ENCODE peak calls at places on chromosome 19, in nine cellular contexts. One of them, this sample, is unnamed.
A peak's percentile ranks its signal among the peaks of the same experiment; 100 is the strongest.

GRCh38 chr19:4278926-4279529 is at the start of gene SHD:
- DNase-seq in GM12865: no peak
- DNase-seq in activated B cell treated with CpG ODN at 0.5 μM for 24 hours: no peak
- DNase-seq in fibroblast of lung: no peak
- DNase-seq in heart left ventricle: no peak
- DNase-seq in CD4-positive, alpha-beta T cell: no peak
- DNase-seq in Calu3: no peak
- DNase-seq in omental fat pad: no peak
- DNase-seq in tibial artery: no peak
- DNase-seq in this sample: no peak

GRCh38 chr19:13574933-13575332 is 68.7 kb upstream of the CACNA1A start:
- DNase-seq in activated B cell treated with CpG ODN at 0.5 μM for 24 hours: no peak
- DNase-seq in omental fat pad: no peak
- DNase-seq in CD4-positive, alpha-beta T cell: no peak
- DNase-seq in fibroblast of lung: no peak
- DNase-seq in tibial artery: no peak
- DNase-seq in heart left ventricle: no peak
- DNase-seq in Calu3: no peak
- DNase-seq in GM12865: no peak
- DNase-seq in this sample: no peak

GRCh38 chr19:18486746-18487145 is 35.1 kb downstream of the ELL start:
- DNase-seq in tibial artery: no peak
- DNase-seq in fibroblast of lung: no peak
- DNase-seq in omental fat pad: no peak
- DNase-seq in CD4-positive, alpha-beta T cell: no peak
- DNase-seq in activated B cell treated with CpG ODN at 0.5 μM for 24 hours: no peak
- DNase-seq in GM12865: no peak
- DNase-seq in heart left ventricle: no peak
- DNase-seq in Calu3: no peak
- DNase-seq in this sample: no peak

GRCh38 chr19:17606786-17607185 is 51.3 kb downstream of the COLGALT1 start:
- DNase-seq in CD4-positive, alpha-beta T cell: no peak
- DNase-seq in omental fat pad: no peak
- DNase-seq in fibroblast of lung: no peak
- DNase-seq in tibial artery: no peak
- DNase-seq in heart left ventricle: no peak
- DNase-seq in Calu3: no peak
- DNase-seq in GM12865: no peak
- DNase-seq in activated B cell treated with CpG ODN at 0.5 μM for 24 hours: no peak
- DNase-seq in this sample: no peak

GRCh38 chr19:14089412-14089661 is 1.2 kb downstream of the SAMD1 start:
- DNase-seq in CD4-positive, alpha-beta T cell: no peak
- DNase-seq in tibial artery: no peak
- DNase-seq in GM12865: peak; percentile 51
- DNase-seq in heart left ventricle: no peak
- DNase-seq in omental fat pad: no peak
- DNase-seq in Calu3: no peak
- DNase-seq in activated B cell treated with CpG ODN at 0.5 μM for 24 hours: no peak
- DNase-seq in fibroblast of lung: peak; percentile 36
- DNase-seq in this sample: no peak

GRCh38 chr19:45615795-45616708 is 14.0 kb upstream of the GPR4 start:
- DNase-seq in Calu3: peak; percentile 82
- DNase-seq in fibroblast of lung: peak; percentile 79
- DNase-seq in omental fat pad: peak; percentile 61
- DNase-seq in activated B cell treated with CpG ODN at 0.5 μM for 24 hours: peak; percentile 53
- DNase-seq in tibial artery: peak; percentile 81
- DNase-seq in heart left ventricle: peak; percentile 83
- DNase-seq in GM12865: peak; percentile 96
- DNase-seq in CD4-positive, alpha-beta T cell: peak; percentile 67
- DNase-seq in this sample: peak; percentile 90

GRCh38 chr19:20423381-20424207 is 142.0 kb downstream of the ZNF737 start:
- DNase-seq in Calu3: peak; percentile 21
- DNase-seq in omental fat pad: peak; percentile 44
- DNase-seq in tibial artery: peak; percentile 77
- DNase-seq in activated B cell treated with CpG ODN at 0.5 μM for 24 hours: peak; percentile 24
- DNase-seq in fibroblast of lung: peak; percentile 71
- DNase-seq in CD4-positive, alpha-beta T cell: peak; percentile 7
- DNase-seq in heart left ventricle: peak; percentile 54
- DNase-seq in GM12865: peak; percentile 52
- DNase-seq in this sample: peak; percentile 24

GRCh38 chr19:13459351-13459750 is 46.9 kb downstream of the CACNA1A start:
- DNase-seq in heart left ventricle: no peak
- DNase-seq in activated B cell treated with CpG ODN at 0.5 μM for 24 hours: no peak
- DNase-seq in Calu3: no peak
- DNase-seq in fibroblast of lung: no peak
- DNase-seq in omental fat pad: no peak
- DNase-seq in GM12865: no peak
- DNase-seq in tibial artery: no peak
- DNase-seq in CD4-positive, alpha-beta T cell: no peak
- DNase-seq in this sample: no peak

GRCh38 chr19:15323496-15324235 is 8.7 kb downstream of the BRD4 start:
- DNase-seq in activated B cell treated with CpG ODN at 0.5 μM for 24 hours: no peak
- DNase-seq in omental fat pad: no peak
- DNase-seq in heart left ventricle: peak; percentile 67
- DNase-seq in CD4-positive, alpha-beta T cell: no peak
- DNase-seq in GM12865: peak; percentile 21
- DNase-seq in fibroblast of lung: peak; percentile 34
- DNase-seq in Calu3: peak; percentile 11
- DNase-seq in tibial artery: peak; percentile 86
- DNase-seq in this sample: no peak

GRCh38 chr19:39792999-39793546 is 14.4 kb downstream of the LEUTX start:
- DNase-seq in Calu3: peak; percentile 86
- DNase-seq in activated B cell treated with CpG ODN at 0.5 μM for 24 hours: peak; percentile 67
- DNase-seq in fibroblast of lung: peak; percentile 68
- DNase-seq in CD4-positive, alpha-beta T cell: peak; percentile 61
- DNase-seq in heart left ventricle: peak; percentile 83
- DNase-seq in tibial artery: peak; percentile 82
- DNase-seq in GM12865: peak; percentile 86
- DNase-seq in omental fat pad: peak; percentile 65
- DNase-seq in this sample: peak; percentile 84

GRCh38 chr19:4369109-4369887 is 25.9 kb downstream of the MPND start:
- DNase-seq in tibial artery: peak; percentile 69
- DNase-seq in fibroblast of lung: peak; percentile 56
- DNase-seq in CD4-positive, alpha-beta T cell: peak; percentile 57
- DNase-seq in GM12865: peak; percentile 94
- DNase-seq in heart left ventricle: peak; percentile 55
- DNase-seq in activated B cell treated with CpG ODN at 0.5 μM for 24 hours: peak; percentile 69
- DNase-seq in Calu3: peak; percentile 38
- DNase-seq in omental fat pad: no peak
- DNase-seq in this sample: peak; percentile 78

GRCh38 chr19:10113592-10113963 is 2.1 kb downstream of the P2RY11 start:
- DNase-seq in Calu3: no peak
- DNase-seq in omental fat pad: no peak
- DNase-seq in activated B cell treated with CpG ODN at 0.5 μM for 24 hours: no peak
- DNase-seq in tibial artery: no peak
- DNase-seq in fibroblast of lung: no peak
- DNase-seq in CD4-positive, alpha-beta T cell: no peak
- DNase-seq in heart left ventricle: no peak
- DNase-seq in GM12865: peak; percentile 56
- DNase-seq in this sample: no peak

DNA sequence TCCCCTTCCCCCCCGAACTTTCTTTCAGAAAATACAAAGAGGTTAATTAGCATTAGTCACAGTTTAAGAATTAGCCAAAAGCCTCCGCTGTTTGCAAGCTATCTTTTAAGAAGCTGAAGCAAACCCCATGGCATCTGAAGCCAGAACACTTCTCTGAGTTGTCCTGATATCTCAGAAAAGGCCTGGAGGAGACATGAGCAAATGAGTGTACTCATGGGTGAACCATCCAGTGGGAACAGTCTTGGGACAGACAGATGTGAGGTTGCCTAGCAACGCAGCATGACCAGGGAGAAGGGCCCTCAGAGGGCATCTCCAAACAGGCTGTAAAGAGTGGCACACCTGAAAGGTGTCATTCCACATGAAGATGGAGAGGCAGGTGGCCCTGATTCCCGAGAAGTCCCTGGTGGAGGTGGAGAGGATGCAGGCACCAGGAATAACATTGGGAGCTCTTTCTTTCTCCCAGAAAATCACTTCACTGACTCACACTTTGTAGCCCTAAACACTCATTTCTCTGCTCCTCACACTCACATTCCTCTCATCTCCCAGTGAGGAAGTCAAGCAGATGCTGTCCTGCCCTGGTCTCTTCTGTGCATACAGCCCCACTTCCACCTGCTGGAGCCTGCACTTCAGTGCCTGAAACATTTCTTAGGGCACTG is 87.0 kb upstream of the TSHZ3 start:
- DNase-seq in activated B cell treated with CpG ODN at 0.5 μM for 24 hours: no peak
- DNase-seq in omental fat pad: no peak
- DNase-seq in fibroblast of lung: peak; percentile 80
- DNase-seq in heart left ventricle: no peak
- DNase-seq in tibial artery: no peak
- DNase-seq in GM12865: no peak
- DNase-seq in Calu3: no peak
- DNase-seq in CD4-positive, alpha-beta T cell: no peak
- DNase-seq in this sample: no peak
- TF ChIP-seq CTCF in activated B cell treated with CpG ODN at 0.5 μM for 24 hours: no peak
- TF ChIP-seq CTCF in omental fat pad: no peak
- TF ChIP-seq CTCF in fibroblast of lung: no peak
- TF ChIP-seq CTCF in heart left ventricle: no peak
- TF ChIP-seq CTCF in tibial artery: no peak
- TF ChIP-seq CTCF in GM12865: no peak
- TF ChIP-seq CTCF in Calu3: no peak
- TF ChIP-seq CTCF in CD4-positive, alpha-beta T cell: no peak
- TF ChIP-seq CTCF in this sample: no peak

GRCh38 chr19:1650627-1651009 is 1.8 kb downstream of the TCF3 start:
- DNase-seq in heart left ventricle: peak; percentile 17
- DNase-seq in tibial artery: no peak
- DNase-seq in omental fat pad: no peak
- DNase-seq in fibroblast of lung: peak; percentile 18
- DNase-seq in GM12865: peak; percentile 68
- DNase-seq in CD4-positive, alpha-beta T cell: peak; percentile 16
- DNase-seq in activated B cell treated with CpG ODN at 0.5 μM for 24 hours: no peak
- DNase-seq in Calu3: no peak
- DNase-seq in this sample: no peak

GRCh38 chr19:1648156-1648925 is 4.1 kb downstream of the TCF3 start:
- DNase-seq in CD4-positive, alpha-beta T cell: no peak
- DNase-seq in fibroblast of lung: no peak
- DNase-seq in tibial artery: no peak
- DNase-seq in heart left ventricle: no peak
- DNase-seq in Calu3: no peak
- DNase-seq in GM12865: peak; percentile 95
- DNase-seq in activated B cell treated with CpG ODN at 0.5 μM for 24 hours: peak; percentile 52
- DNase-seq in omental fat pad: no peak
- DNase-seq in this sample: peak; percentile 85

GRCh38 chr19:1647664-1648155 is 4.7 kb downstream of the TCF3 start:
- DNase-seq in omental fat pad: no peak
- DNase-seq in fibroblast of lung: no peak
- DNase-seq in activated B cell treated with CpG ODN at 0.5 μM for 24 hours: no peak
- DNase-seq in heart left ventricle: no peak
- DNase-seq in tibial artery: no peak
- DNase-seq in CD4-positive, alpha-beta T cell: no peak
- DNase-seq in GM12865: peak; percentile 56
- DNase-seq in Calu3: no peak
- DNase-seq in this sample: no peak

GRCh38 chr19:1649706-1650626 is 2.4 kb downstream of the TCF3 start:
- DNase-seq in CD4-positive, alpha-beta T cell: no peak
- DNase-seq in activated B cell treated with CpG ODN at 0.5 μM for 24 hours: no peak
- DNase-seq in heart left ventricle: peak; percentile 20
- DNase-seq in GM12865: no peak
- DNase-seq in fibroblast of lung: no peak
- DNase-seq in tibial artery: no peak
- DNase-seq in Calu3: no peak
- DNase-seq in omental fat pad: no peak
- DNase-seq in this sample: no peak

GRCh38 chr19:1648926-1649541 is 3.4 kb downstream of the TCF3 start:
- DNase-seq in tibial artery: no peak
- DNase-seq in Calu3: no peak
- DNase-seq in activated B cell treated with CpG ODN at 0.5 μM for 24 hours: peak; percentile 57
- DNase-seq in fibroblast of lung: peak; percentile 9
- DNase-seq in GM12865: peak; percentile 83
- DNase-seq in omental fat pad: no peak
- DNase-seq in CD4-positive, alpha-beta T cell: no peak
- DNase-seq in heart left ventricle: peak; percentile 18
- DNase-seq in this sample: no peak
- TF ChIP-seq CTCF in tibial artery: no peak
- TF ChIP-seq CTCF in Calu3: no peak
- TF ChIP-seq CTCF in activated B cell treated with CpG ODN at 0.5 μM for 24 hours: no peak
- TF ChIP-seq CTCF in fibroblast of lung: no peak
- TF ChIP-seq CTCF in GM12865: peak; percentile 10
- TF ChIP-seq CTCF in omental fat pad: no peak
- TF ChIP-seq CTCF in CD4-positive, alpha-beta T cell: no peak
- TF ChIP-seq CTCF in heart left ventricle: no peak
- TF ChIP-seq CTCF in this sample: peak; percentile 9

GRCh38 chr19:52590728-52591127 is 20.6 kb downstream of the ZNF701 start:
- DNase-seq in heart left ventricle: no peak
- DNase-seq in activated B cell treated with CpG ODN at 0.5 μM for 24 hours: no peak
- DNase-seq in Calu3: no peak
- DNase-seq in tibial artery: no peak
- DNase-seq in GM12865: no peak
- DNase-seq in CD4-positive, alpha-beta T cell: no peak
- DNase-seq in fibroblast of lung: no peak
- DNase-seq in omental fat pad: no peak
- DNase-seq in this sample: no peak

GRCh38 chr19:52592301-52592700 is 22.2 kb downstream of the ZNF701 start:
- DNase-seq in CD4-positive, alpha-beta T cell: no peak
- DNase-seq in Calu3: no peak
- DNase-seq in activated B cell treated with CpG ODN at 0.5 μM for 24 hours: no peak
- DNase-seq in heart left ventricle: no peak
- DNase-seq in fibroblast of lung: no peak
- DNase-seq in tibial artery: no peak
- DNase-seq in omental fat pad: no peak
- DNase-seq in GM12865: no peak
- DNase-seq in this sample: no peak
- TF ChIP-seq CTCF in CD4-positive, alpha-beta T cell: no peak
- TF ChIP-seq CTCF in Calu3: no peak
- TF ChIP-seq CTCF in activated B cell treated with CpG ODN at 0.5 μM for 24 hours: no peak
- TF ChIP-seq CTCF in heart left ventricle: no peak
- TF ChIP-seq CTCF in fibroblast of lung: no peak
- TF ChIP-seq CTCF in tibial artery: no peak
- TF ChIP-seq CTCF in omental fat pad: no peak
- TF ChIP-seq CTCF in GM12865: no peak
- TF ChIP-seq CTCF in this sample: no peak

GRCh38 chr19:55340784-55341147 is 1.1 kb downstream of the KMT5C start:
- DNase-seq in Calu3: peak; percentile 32
- DNase-seq in activated B cell treated with CpG ODN at 0.5 μM for 24 hours: no peak
- DNase-seq in fibroblast of lung: no peak
- DNase-seq in heart left ventricle: no peak
- DNase-seq in GM12865: no peak
- DNase-seq in omental fat pad: no peak
- DNase-seq in CD4-positive, alpha-beta T cell: no peak
- DNase-seq in tibial artery: no peak
- DNase-seq in this sample: no peak
- TF ChIP-seq CTCF in Calu3: no peak
- TF ChIP-seq CTCF in activated B cell treated with CpG ODN at 0.5 μM for 24 hours: no peak
- TF ChIP-seq CTCF in fibroblast of lung: no peak
- TF ChIP-seq CTCF in heart left ventricle: no peak
- TF ChIP-seq CTCF in GM12865: peak; percentile 14
- TF ChIP-seq CTCF in omental fat pad: no peak
- TF ChIP-seq CTCF in CD4-positive, alpha-beta T cell: no peak
- TF ChIP-seq CTCF in tibial artery: no peak
- TF ChIP-seq CTCF in this sample: peak; percentile 29